ENCODE peak calls at places on chromosomes 16 and 17, in ten cellular contexts. J, K, B, E, Q, D, S, R, M and T are unnamed samples.

GRCh38 chr17:41687828-41688640 is 651 bp upstream of the EIF1 start:
- DNase-seq in S (peak), R (peak), B (peak), J (peak), K (peak), Q (no peak), M (peak), D (peak), E (no peak), T (no peak)

GRCh38 chr17:73952498-73953205 is 250.8 kb upstream of the RPL38 start:
- DNase-seq in S (peak), B (peak), E (peak), R (peak), Q (peak), D (no peak), K (peak), J (no peak), M (peak), T (peak)

GRCh38 chr16:81505011-81505660 is 60.5 kb downstream of the CMIP start:
- DNase-seq in K (no peak), M (no peak), Q (peak), D (no peak), B (no peak), S (peak), J (no peak), R (peak), E (peak), T (no peak)

GRCh38 chr17:2364132-2365116 is 27.1 kb downstream of the SGSM2 start:
- DNase-seq in M (no peak), J (no peak), S (no peak), B (peak), E (no peak), Q (no peak), K (no peak), R (no peak), D (no peak), T (no peak)

GRCh38 chr16:85935391-85935956 is 36.5 kb downstream of the IRF8 start:
- DNase-seq in D (no peak), S (no peak), M (no peak), E (no peak), J (no peak), B (no peak), K (no peak), R (no peak), Q (no peak), T (no peak)

GRCh38 chr17:47207143-47208067 is 1.7 kb upstream of the MYL4 start:
- DNase-seq in M (no peak), B (no peak), J (no peak), K (no peak), S (no peak), Q (no peak), D (no peak), R (no peak), E (no peak), T (no peak)

GRCh38 chr16:3173892-3174617 is 13.9 kb upstream of the OR1F1 start:
- DNase-seq in E (peak), B (no peak), S (peak), K (no peak), R (no peak), Q (peak), J (no peak), M (no peak), D (no peak), T (no peak)

GRCh38 chr17:82257473-82257872 is 16.0 kb downstream of the CSNK1D start:
- DNase-seq in B (no peak), K (peak), R (no peak), S (peak), E (no peak), Q (no peak), M (peak), D (peak), J (no peak), T (no peak)

GRCh38 chr16:68985855-68986254 is 119.6 kb upstream of the HAS3 start:
- DNase-seq in B (no peak), D (no peak), S (peak), E (peak), J (no peak), M (no peak), Q (no peak), K (no peak), R (no peak), T (no peak)

GRCh38 chr16:10729649-10730048 is 14.0 kb upstream of the NUBP1 start:
- DNase-seq in J (no peak), M (no peak), K (no peak), R (peak), D (no peak), E (no peak), B (no peak), Q (no peak), S (peak), T (no peak)

GRCh38 chr17:69448431-69449102 is 34.1 kb downstream of the MAP2K6 start:
- DNase-seq in D (peak), E (no peak), B (no peak), Q (no peak), M (peak), J (peak), K (peak), R (peak), S (no peak), T (no peak)

GRCh38 chr16:76796978-76797377 is 394.0 kb upstream of the MON1B start:
- DNase-seq in S (no peak), K (no peak), B (no peak), Q (no peak), J (no peak), D (no peak), E (no peak), M (no peak), R (no peak), T (no peak)

GRCh38 chr16:73011926-73012325 is 36.0 kb downstream of the ZFHX3 start:
- DNase-seq in K (no peak), R (no peak), S (no peak), Q (no peak), D (no peak), B (no peak), J (no peak), E (no peak), M (no peak), T (no peak)

GRCh38 chr16:46787909-46788308 is 39.8 kb upstream of the MYLK3 start:
- DNase-seq in B (no peak), D (no peak), Q (no peak), K (no peak), J (no peak), M (no peak), S (no peak), E (no peak), R (no peak), T (no peak)

GRCh38 chr16:58551496-58551895 is 36.2 kb downstream of the SETD6 start:
- DNase-seq in R (no peak), M (no peak), B (peak), Q (no peak), J (no peak), S (peak), E (no peak), D (no peak), K (no peak), T (no peak)

GRCh38 chr16:69621225-69621624 is 55.5 kb downstream of the NFAT5 start:
- DNase-seq in K (no peak), E (no peak), B (no peak), J (no peak), R (no peak), Q (no peak), S (no peak), M (no peak), D (no peak), T (no peak)

GRCh38 chr16:3058173-3059030 is 7.0 kb upstream of the IL32 start:
- DNase-seq in E (no peak), J (peak), M (peak), Q (no peak), K (peak), R (peak), S (peak), D (no peak), B (peak), T (peak)

GRCh38 chr16:3992297-3993051 is 112.0 kb upstream of the CREBBP start:
- DNase-seq in S (no peak), Q (no peak), B (no peak), K (peak), D (no peak), E (no peak), R (no peak), M (no peak), J (no peak), T (peak)

GRCh38 chr16:89111263-89111662 is 17.6 kb downstream of the ACSF3 start:
- DNase-seq in B (no peak), R (no peak), S (no peak), Q (no peak), E (no peak), D (no peak), J (no peak), M (peak), K (no peak), T (no peak)

GRCh38 chr17:74961657-74962360 is 10.8 kb downstream of the HID1 start:
- DNase-seq in E (peak), J (peak), M (peak), D (peak), Q (peak), K (peak), B (peak), S (peak), R (peak), T (peak)

GRCh38 chr16:678858-679807 is 1.1 kb upstream of the STUB1 start:
- DNase-seq in R (peak), B (peak), E (peak), D (peak), Q (no peak), J (no peak), M (no peak), S (peak), K (peak), T (peak)

GRCh38 chr17:73389411-73389810 is 77.6 kb upstream of the CDC42EP4 start:
- DNase-seq in K (no peak), B (no peak), J (no peak), R (no peak), M (no peak), D (no peak), Q (no peak), E (no peak), S (no peak), T (no peak)

GRCh38 chr17:40091691-40092397 is 8.5 kb downstream of the NR1D1 start:
- DNase-seq in Q (no peak), R (no peak), M (no peak), D (peak), E (no peak), B (no peak), J (no peak), S (no peak), K (peak), T (no peak)

GRCh38 chr17:2855063-2855600 is 58.9 kb downstream of the RAP1GAP2 start:
- DNase-seq in K (no peak), E (no peak), B (no peak), R (no peak), Q (no peak), D (no peak), S (no peak), M (no peak), J (no peak), T (no peak)

GRCh38 chr17:54813896-54814295 is 86.8 kb upstream of the TOM1L1 start:
- DNase-seq in M (no peak), J (no peak), B (no peak), K (no peak), R (no peak), E (no peak), Q (no peak), S (no peak), D (no peak), T (no peak)

GRCh38 chr16:3945751-3946603 is 65.5 kb upstream of the CREBBP start:
- DNase-seq in B (no peak), D (no peak), J (no peak), M (no peak), Q (no peak), S (peak), R (peak), E (no peak), K (peak), T (no peak)

GRCh38 chr16:66484453-66485213 is 57.5 kb downstream of the BEAN1 start:
- DNase-seq in J (no peak), M (no peak), B (peak), K (no peak), E (no peak), R (no peak), S (peak), Q (no peak), D (peak), T (no peak)

GRCh38 chr17:80347536-80347935 is 67.4 kb upstream of the ENDOV start:
- DNase-seq in B (no peak), J (no peak), Q (no peak), E (no peak), R (no peak), M (peak), K (no peak), S (no peak), D (no peak), T (no peak)

GRCh38 chr16:18816286-18816685 is 14.9 kb upstream of the ARL6IP1 start:
- DNase-seq in Q (no peak), K (no peak), D (no peak), J (no peak), R (no peak), E (no peak), S (no peak), M (no peak), B (no peak), T (no peak)

GRCh38 chr16:30136971-30137601 is 14.1 kb upstream of the MAPK3 start:
- DNase-seq in M (no peak), S (no peak), K (no peak), B (no peak), Q (no peak), R (no peak), D (no peak), E (no peak), J (no peak), T (no peak)

GRCh38 chr16:54297154-54297553 is 10.6 kb upstream of the IRX3 start:
- DNase-seq in B (no peak), R (no peak), Q (no peak), S (no peak), M (no peak), K (no peak), J (no peak), E (no peak), D (no peak), T (no peak)

GRCh38 chr16:23578096-23578830 is 17.9 kb downstream of the NDUFAB1 start:
- DNase-seq in K (no peak), Q (no peak), B (no peak), R (no peak), S (no peak), E (no peak), D (no peak), J (no peak), M (no peak), T (no peak)

GRCh38 chr17:64006361-64007088 is 8.4 kb downstream of the PRR29 start:
- DNase-seq in J (no peak), Q (no peak), S (no peak), K (no peak), B (peak), E (peak), D (no peak), R (no peak), M (no peak), T (no peak)

GRCh38 chr17:17783825-17784598 is 52.8 kb downstream of the SREBF1 start:
- DNase-seq in J (peak), D (peak), E (no peak), M (no peak), K (peak), Q (no peak), S (no peak), R (peak), B (peak), T (no peak)

GRCh38 chr17:79632432-79632735 is 21.5 kb upstream of the RBFOX3 start:
- DNase-seq in Q (no peak), E (no peak), J (no peak), S (no peak), M (peak), K (no peak), B (peak), R (peak), D (no peak), T (peak)

GRCh38 chr16:64545769-64546168 is 576.1 kb downstream of the CDH11 start:
- DNase-seq in R (no peak), D (no peak), K (peak), Q (no peak), J (no peak), M (no peak), S (no peak), B (no peak), E (no peak), T (no peak)

GRCh38 chr17:32141690-32142037 is 638 bp upstream of the RHOT1 start:
- DNase-seq in B (no peak), M (no peak), Q (no peak), E (no peak), K (no peak), R (no peak), J (no peak), D (no peak), S (no peak), T (no peak)

GRCh38 chr17:32136856-32137255 is 5.4 kb upstream of the RHOT1 start:
- DNase-seq in R (no peak), K (no peak), D (no peak), J (no peak), B (no peak), M (peak), S (no peak), Q (no peak), E (peak), T (no peak)

GRCh38 chr17:32142857-32143524 is 689 bp downstream of the RHOT1 start:
- DNase-seq in K (peak), M (peak), B (peak), J (peak), S (peak), R (peak), D (no peak), Q (no peak), E (peak), T (no peak)

GRCh38 chr17:32143525-32143865 is 1.2 kb downstream of the RHOT1 start:
- DNase-seq in M (no peak), S (no peak), Q (no peak), B (no peak), K (no peak), R (no peak), J (no peak), E (no peak), D (no peak), T (no peak)

DNA sequence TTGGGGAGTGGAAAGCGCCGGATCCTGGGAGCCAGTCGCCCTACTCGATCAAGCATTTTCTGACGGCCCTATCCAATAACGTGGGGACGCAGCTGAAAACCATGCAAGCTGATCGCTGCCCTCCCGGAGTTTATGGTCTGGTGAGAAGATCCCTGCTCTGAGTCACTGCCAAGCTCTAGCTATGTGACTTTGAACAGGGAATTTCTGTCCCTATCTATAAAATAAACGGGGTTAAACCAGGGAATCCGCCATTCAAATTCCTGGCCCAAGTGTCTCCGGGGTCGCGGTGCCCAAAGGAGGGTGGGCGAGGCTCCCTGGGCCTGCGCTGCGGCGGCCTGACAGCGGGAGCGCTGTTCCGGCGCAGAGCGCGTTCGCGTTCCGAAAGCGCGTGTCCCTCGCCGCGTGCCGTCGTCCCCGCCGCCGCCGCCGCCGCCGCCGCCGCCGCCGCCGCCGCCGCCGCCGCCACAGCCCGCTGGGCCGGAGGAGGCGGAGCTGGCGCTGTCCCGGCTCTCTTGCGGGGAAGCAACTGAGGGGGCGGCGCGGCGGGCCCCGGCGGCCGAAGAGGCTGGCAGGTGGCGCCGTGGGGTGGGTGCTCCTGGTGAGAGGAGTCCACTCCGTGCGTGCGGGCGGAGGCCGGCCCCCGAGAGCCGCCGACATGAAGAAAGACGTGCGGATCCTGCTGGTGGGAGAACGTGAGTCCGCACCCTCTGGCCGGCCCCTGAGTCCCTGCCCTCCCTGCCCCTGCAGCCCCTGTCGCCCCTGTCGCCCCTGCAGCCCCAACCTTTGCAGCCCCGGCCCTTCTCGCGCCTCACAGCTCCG is at the start of gene RHOT1:
- DNase-seq in B (peak), R (peak), S (peak), K (peak), M (peak), D (peak), J (peak), Q (peak), E (peak), T (peak)
- TF ChIP-seq POLR2A in B (no peak), R (no peak), S (peak), K (peak), M (no peak), D (peak), J (no peak), Q (no peak), E (peak), T (no peak)

GRCh38 chr17:45150911-45151809 is 2.9 kb downstream of the HEXIM1 start:
- DNase-seq in S (no peak), J (no peak), K (no peak), D (no peak), M (no peak), R (no peak), Q (no peak), E (no peak), B (no peak), T (no peak)

GRCh38 chr17:45148183-45149036 is at the start of gene HEXIM1:
- DNase-seq in S (peak), B (peak), D (peak), Q (peak), M (peak), E (peak), K (peak), J (peak), R (peak), T (peak)

GRCh38 chr17:45149669-45150603 is 1.7 kb downstream of the HEXIM1 start:
- DNase-seq in Q (no peak), J (peak), B (peak), K (peak), S (peak), R (peak), M (peak), D (peak), E (no peak), T (peak)

GRCh38 chr17:45147581-45148182 is 593 bp upstream of the HEXIM1 start:
- DNase-seq in Q (peak), R (peak), J (peak), B (peak), S (peak), M (peak), E (no peak), D (peak), K (peak), T (peak)

GRCh38 chr17:45149037-45149668 is 878 bp downstream of the HEXIM1 start:
- DNase-seq in E (peak), D (peak), M (peak), Q (peak), S (peak), R (peak), B (peak), K (peak), J (peak), T (peak)
- TF ChIP-seq POLR2A in E (no peak), D (peak), M (peak), Q (no peak), S (peak), R (peak), B (no peak), K (peak), J (peak), T (no peak)

GRCh38 chr16:24699151-24699723 is 30.2 kb upstream of the TNRC6A start:
- DNase-seq in S (no peak), R (no peak), M (no peak), D (no peak), B (no peak), K (no peak), J (no peak), Q (no peak), E (no peak), T (no peak)

GRCh38 chr16:24700549-24701392 is 28.7 kb upstream of the TNRC6A start:
- DNase-seq in M (no peak), S (peak), R (peak), J (peak), D (peak), K (peak), Q (no peak), E (peak), B (peak), T (no peak)

GRCh38 chr16:24698314-24698713 is 31.1 kb upstream of the TNRC6A start:
- DNase-seq in E (no peak), S (no peak), D (no peak), K (no peak), B (no peak), M (no peak), J (no peak), R (no peak), Q (no peak), T (no peak)

GRCh38 chr16:24696699-24697098 is 32.8 kb upstream of the TNRC6A start:
- DNase-seq in B (no peak), D (no peak), E (no peak), Q (no peak), R (no peak), M (no peak), S (no peak), K (no peak), J (no peak), T (no peak)

GRCh38 chr16:24701521-24701951 is 27.9 kb upstream of the TNRC6A start:
- DNase-seq in B (no peak), S (peak), R (no peak), M (no peak), E (no peak), D (no peak), J (no peak), K (no peak), Q (no peak), T (no peak)
- TF ChIP-seq POLR2A in B (no peak), S (no peak), R (no peak), M (no peak), E (no peak), D (no peak), J (no peak), K (no peak), Q (no peak), T (no peak)

GRCh38 chr16:87602821-87603683 is 744 bp downstream of the JPH3 start:
- DNase-seq in R (no peak), Q (no peak), E (no peak), M (no peak), J (no peak), K (no peak), B (no peak), S (peak), D (no peak), T (no peak)
- TF ChIP-seq POLR2A in R (no peak), Q (no peak), E (no peak), M (no peak), J (no peak), K (no peak), B (no peak), S (no peak), D (no peak), T (no peak)